ENCODE peak calls at places on chromosomes 5 and 9, in eight cellular contexts. E is neuronal stem cell, S is WERI-Rb-1, G is GM23248, O is AG04450, Y is breast epithelium, K is PC-3, C is lower lobe of right lung. N is an unnamed sample.

GRCh38 chr5:9546973-9547947 is 1.4 kb upstream of the SEMA5A start:
- DNase-seq in S (no peak), G (peak), E (no peak), O (peak), C (no peak), K (no peak), Y (no peak), N (no peak)

GRCh38 chr9:137002646-137003041 is 6.3 kb upstream of the CLIC3 start:
- DNase-seq in E (no peak), G (no peak), K (no peak), Y (no peak), O (no peak), S (no peak), C (no peak), N (peak)

GRCh38 chr5:26482817-26483375 is 555.5 kb downstream of the CDH9 start:
- DNase-seq in Y (no peak), E (peak), G (peak), K (peak), S (peak), C (no peak), O (no peak), N (no peak)

GRCh38 chr9:130450344-130451003 is 5.7 kb downstream of the ASS1 start:
- DNase-seq in C (no peak), G (no peak), K (no peak), S (no peak), E (no peak), O (no peak), Y (no peak), N (no peak)

GRCh38 chr5:115214541-115214940 is 44.8 kb upstream of the TRIM36 start:
- DNase-seq in G (no peak), C (no peak), O (peak), K (no peak), S (no peak), E (no peak), Y (no peak), N (no peak)

GRCh38 chr9:83637389-83637788 is 14.4 kb downstream of the IDNK start:
- DNase-seq in K (no peak), C (no peak), O (no peak), E (no peak), G (no peak), Y (no peak), S (no peak), N (no peak)

GRCh38 chr5:170603578-170604565 is 100.1 kb downstream of the KCNIP1 start:
- DNase-seq in G (peak), O (no peak), S (peak), C (no peak), Y (no peak), K (peak), E (peak), N (no peak)

GRCh38 chr5:111200828-111201227 is 23.4 kb upstream of the CAMK4 start:
- DNase-seq in E (no peak), O (no peak), S (no peak), Y (no peak), G (no peak), C (no peak), K (no peak), N (no peak)

GRCh38 chr5:124949862-124950261 is 203.4 kb upstream of the ZNF608 start:
- DNase-seq in C (no peak), E (no peak), G (no peak), O (no peak), K (peak), Y (peak), S (no peak), N (no peak)

GRCh38 chr5:55037046-55037771 is 13.2 kb downstream of the GZMK start:
- DNase-seq in C (no peak), G (peak), E (no peak), S (no peak), O (no peak), Y (no peak), K (no peak), N (no peak)

GRCh38 chr5:6979061-6979460 is 265.8 kb downstream of the TENT4A start:
- DNase-seq in O (no peak), S (no peak), Y (no peak), C (no peak), G (no peak), E (no peak), K (no peak), N (no peak)

GRCh38 chr5:133983674-133984073 is 15.2 kb upstream of the C5orf15 start:
- DNase-seq in Y (no peak), E (no peak), O (no peak), S (no peak), G (no peak), C (no peak), K (no peak), N (no peak)

GRCh38 chr9:128636024-128636390 is 20.6 kb downstream of the DYNC2I2 start:
- DNase-seq in S (peak), O (no peak), E (no peak), C (peak), G (peak), Y (peak), K (peak), N (no peak)

GRCh38 chr9:128001411-128002298 is 20.9 kb upstream of the EEIG1 start:
- DNase-seq in G (peak), E (no peak), O (peak), K (peak), C (no peak), Y (peak), S (no peak), N (no peak)

GRCh38 chr9:37911271-37911681 is 7.3 kb upstream of the SLC25A51 start:
- DNase-seq in S (no peak), G (no peak), E (no peak), C (no peak), O (no peak), Y (no peak), K (no peak), N (no peak)

GRCh38 chr5:142717582-142718215 is 31.8 kb upstream of the FGF1 start:
- DNase-seq in K (peak), G (peak), S (peak), E (no peak), C (no peak), Y (no peak), O (peak), N (no peak)

GRCh38 chr9:33136721-33137120 is 30.4 kb downstream of the B4GALT1 start:
- DNase-seq in E (no peak), Y (no peak), K (no peak), O (no peak), C (no peak), S (no peak), G (no peak), N (no peak)

GRCh38 chr5:143036146-143036927 is 266.2 kb downstream of the ARHGAP26 start:
- DNase-seq in E (no peak), K (no peak), Y (no peak), O (no peak), S (no peak), G (no peak), C (no peak), N (no peak)

GRCh38 chr5:38794986-38795385 is 50.8 kb upstream of the OSMR start:
- DNase-seq in G (no peak), Y (no peak), O (no peak), C (no peak), E (no peak), S (no peak), K (no peak), N (no peak)

GRCh38 chr5:141878186-141878770 is at the start of gene PCDH1:
- DNase-seq in G (peak), O (no peak), S (peak), C (no peak), Y (peak), K (peak), E (no peak), N (peak)

GRCh38 chr5:149118463-149118862 is 22.8 kb upstream of the ABLIM3 start:
- DNase-seq in S (no peak), G (no peak), E (no peak), Y (no peak), O (no peak), C (no peak), K (peak), N (no peak)

GRCh38 chr5:170302729-170303501 is 5.3 kb upstream of the LCP2 start:
- DNase-seq in O (no peak), Y (no peak), E (no peak), S (no peak), G (no peak), K (no peak), C (peak), N (no peak)

GRCh38 chr9:127128341-127129072 is 6.1 kb upstream of the ANGPTL2 start:
- DNase-seq in C (no peak), K (peak), E (no peak), S (no peak), G (peak), Y (no peak), O (no peak), N (no peak)

GRCh38 chr9:69171049-69171448 is 3.0 kb upstream of the TJP2 start:
- DNase-seq in S (no peak), O (peak), Y (peak), E (no peak), K (peak), G (peak), C (no peak), N (no peak)

GRCh38 chr5:173301695-173302545 is 26.3 kb downstream of the STC2 start:
- DNase-seq in K (no peak), O (no peak), E (peak), S (no peak), C (no peak), Y (no peak), G (peak), N (no peak)

GRCh38 chr5:53418409-53418808 is 62.0 kb upstream of the FST start:
- DNase-seq in K (no peak), Y (no peak), G (peak), O (no peak), E (peak), C (no peak), S (no peak), N (no peak)

GRCh38 chr5:162209005-162209605 is 141.5 kb downstream of the GABRG2 start:
- DNase-seq in Y (no peak), O (no peak), C (no peak), G (peak), K (peak), S (peak), E (peak), N (peak)

GRCh38 chr5:38538161-38538560 is 18.3 kb downstream of the LIFR start:
- DNase-seq in Y (no peak), S (no peak), E (no peak), K (no peak), O (no peak), G (no peak), C (no peak), N (no peak)

GRCh38 chr5:26942481-26942880 is 95.9 kb downstream of the CDH9 start:
- DNase-seq in K (peak), G (no peak), O (peak), S (no peak), C (no peak), E (no peak), Y (no peak), N (no peak)

GRCh38 chr5:166369326-166369725 is 1922.1 kb upstream of the WWC1 start:
- DNase-seq in K (no peak), O (no peak), S (no peak), E (peak), C (no peak), G (no peak), Y (no peak), N (no peak)

GRCh38 chr9:98709968-98710965 is 1.5 kb upstream of the GABBR2 start:
- DNase-seq in E (no peak), O (peak), C (no peak), Y (no peak), G (peak), S (no peak), K (peak), N (no peak)

GRCh38 chr9:129352157-129352870 is 174.3 kb upstream of the IER5L start:
- DNase-seq in K (no peak), Y (no peak), S (peak), C (no peak), G (no peak), O (no peak), E (peak), N (no peak)

GRCh38 chr5:105146867-105147266 is 1584.3 kb upstream of the NUDT12 start:
- DNase-seq in E (no peak), O (no peak), K (peak), G (no peak), S (no peak), Y (no peak), C (no peak), N (no peak)

GRCh38 chr9:94899464-94900221 is 173.1 kb downstream of the AOPEP start:
- DNase-seq in C (no peak), S (no peak), G (peak), Y (no peak), E (no peak), K (no peak), O (no peak), N (no peak)
- H3K27ac ChIP-seq in C (peak), S (no peak), G (peak), Y (peak), E (no peak), K (no peak), O (peak), N (no peak)

GRCh38 chr5:56175465-56175864 is 57.7 kb downstream of the ANKRD55 start:
- DNase-seq in K (peak), G (peak), Y (no peak), S (no peak), E (peak), C (no peak), O (no peak), N (no peak)
- H3K27ac ChIP-seq in K (no peak), G (peak), Y (peak), S (no peak), E (no peak), C (no peak), O (no peak), N (no peak)

GRCh38 chr5:107875834-107876233 is 205.1 kb upstream of the EFNA5 start:
- DNase-seq in E (no peak), G (peak), O (no peak), S (peak), K (no peak), C (no peak), Y (no peak), N (no peak)
- H3K27ac ChIP-seq in E (no peak), G (peak), O (no peak), S (no peak), K (no peak), C (no peak), Y (no peak), N (no peak)

GRCh38 chr5:150659360-150660107 is 1.5 kb upstream of the MYOZ3 start:
- DNase-seq in E (no peak), S (no peak), G (no peak), O (no peak), Y (peak), K (no peak), C (no peak), N (no peak)
- H3K27ac ChIP-seq in E (no peak), S (no peak), G (no peak), O (no peak), Y (peak), K (no peak), C (peak), N (no peak)

DNA sequence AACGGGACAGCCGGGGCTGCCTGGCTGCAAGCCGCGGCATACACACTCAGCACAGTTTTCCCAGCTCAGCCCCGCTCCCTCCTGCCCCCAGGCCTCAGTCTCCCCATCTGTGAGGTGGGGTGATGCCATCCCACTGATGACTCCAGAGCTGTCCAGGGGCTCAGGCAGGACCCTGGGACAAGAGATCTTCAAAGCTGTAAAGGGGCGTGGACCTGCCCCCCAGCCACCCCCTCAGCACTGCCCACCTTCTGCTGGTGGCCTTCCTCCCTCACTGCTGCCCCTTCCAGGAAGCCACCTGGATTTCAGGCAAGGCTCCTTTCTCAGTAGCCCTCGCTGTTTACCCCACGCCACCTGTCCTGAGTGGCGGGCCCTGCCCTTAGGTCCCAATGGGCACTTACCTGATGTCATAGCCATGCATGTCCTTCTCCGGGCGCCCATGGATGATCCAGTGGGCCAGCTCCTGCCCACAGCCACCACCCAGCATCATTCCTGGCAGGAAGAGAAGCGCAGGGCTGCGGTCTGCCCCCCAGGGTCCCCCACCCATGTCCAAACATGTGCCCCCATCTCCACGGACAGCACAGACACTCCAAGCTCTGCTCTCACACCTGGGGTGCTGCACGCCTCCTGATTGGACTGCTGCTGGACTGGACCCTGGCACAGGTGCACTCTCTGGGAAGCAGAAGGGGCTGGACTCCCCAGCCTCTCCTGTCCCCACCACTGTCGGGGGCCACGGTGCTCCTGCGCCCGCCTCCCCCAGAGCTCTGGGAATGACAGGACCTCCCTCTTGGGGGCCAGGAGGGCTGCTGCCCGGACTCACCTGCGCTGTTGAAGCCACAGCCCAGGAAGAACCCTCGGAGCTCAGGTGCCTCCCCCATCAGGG is 25.7 kb downstream of the SARDH start:
- DNase-seq in G (no peak), K (no peak), O (no peak), Y (no peak), E (no peak), S (no peak), C (no peak), N (no peak)
- H3K27ac ChIP-seq in G (no peak), K (no peak), O (peak), Y (peak), E (no peak), S (peak), C (peak), N (no peak)

GRCh38 chr5:1315018-1315708 is 20.3 kb upstream of the TERT start:
- DNase-seq in C (peak), S (peak), O (no peak), K (no peak), E (no peak), Y (no peak), G (no peak), N (no peak)
- H3K27ac ChIP-seq in C (no peak), S (no peak), O (no peak), K (peak), E (no peak), Y (no peak), G (no peak), N (no peak)

DNA sequence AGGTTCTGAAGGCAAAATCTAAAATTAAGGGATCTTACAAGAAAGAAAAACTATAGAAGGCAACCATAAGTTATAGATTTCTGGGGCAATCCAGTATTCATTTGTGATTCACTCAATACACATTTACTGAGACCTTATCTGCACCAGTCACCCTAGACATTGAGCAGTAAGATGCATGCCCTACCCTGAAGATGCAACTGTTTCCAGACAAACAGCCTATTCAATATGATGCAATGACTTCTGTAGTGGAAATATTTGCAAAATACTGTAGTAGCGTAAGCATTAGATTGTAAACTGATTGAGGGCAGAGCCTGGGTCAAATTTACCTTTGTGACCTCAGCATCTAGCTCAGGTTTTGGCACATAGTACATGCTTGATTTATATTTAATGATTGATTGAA is 256.2 kb upstream of the ACTBL2 start:
- DNase-seq in G (no peak), C (no peak), S (no peak), Y (no peak), K (peak), O (no peak), E (no peak), N (no peak)
- H3K27ac ChIP-seq in G (no peak), C (no peak), S (no peak), Y (no peak), K (no peak), O (no peak), E (no peak), N (no peak)

GRCh38 chr9:71812385-71812784 is 44.1 kb upstream of the CEMIP2 start:
- DNase-seq in Y (no peak), E (no peak), K (no peak), C (no peak), G (peak), S (no peak), O (no peak), N (peak)
- H3K27ac ChIP-seq in Y (no peak), E (no peak), K (no peak), C (no peak), G (no peak), S (no peak), O (no peak), N (peak)